ENCODE peak calls at places on chromosome 17, in seven cellular contexts. One of them, this sample, is unnamed.

GRCh38 chr17:10316986-10317834 is 55.6 kb downstream of the MYH13 start:
- DNase-seq in prostate gland: peak
- DNase-seq in upper lobe of left lung: no peak
- DNase-seq in K562: peak
- DNase-seq in stomach: peak
- DNase-seq in vagina: no peak
- DNase-seq in HCT116: peak
- DNase-seq in this sample: peak

GRCh38 chr17:58268774-58269556 is 11.8 kb downstream of the MPO start:
- DNase-seq in K562: no peak
- DNase-seq in HCT116: no peak
- DNase-seq in prostate gland: no peak
- DNase-seq in upper lobe of left lung: no peak
- DNase-seq in stomach: no peak
- DNase-seq in vagina: no peak
- DNase-seq in this sample: no peak

GRCh38 chr17:30554839-30555751 is 77.9 kb downstream of the GOSR1 start:
- DNase-seq in upper lobe of left lung: peak
- DNase-seq in prostate gland: no peak
- DNase-seq in HCT116: peak
- DNase-seq in vagina: no peak
- DNase-seq in K562: peak
- DNase-seq in stomach: peak
- DNase-seq in this sample: no peak

GRCh38 chr17:836154-836553 is 54.0 kb downstream of the MRM3 start:
- DNase-seq in upper lobe of left lung: no peak
- DNase-seq in vagina: no peak
- DNase-seq in K562: no peak
- DNase-seq in HCT116: no peak
- DNase-seq in stomach: no peak
- DNase-seq in prostate gland: no peak
- DNase-seq in this sample: no peak

GRCh38 chr17:29043539-29044165 is 711 bp downstream of the PIPOX start:
- DNase-seq in upper lobe of left lung: no peak
- DNase-seq in HCT116: no peak
- DNase-seq in stomach: no peak
- DNase-seq in prostate gland: no peak
- DNase-seq in vagina: no peak
- DNase-seq in K562: no peak
- DNase-seq in this sample: no peak

GRCh38 chr17:29567362-29568330 is 809 bp upstream of the ABHD15 start:
- DNase-seq in K562: peak
- DNase-seq in stomach: peak
- DNase-seq in upper lobe of left lung: peak
- DNase-seq in HCT116: peak
- DNase-seq in vagina: no peak
- DNase-seq in prostate gland: peak
- DNase-seq in this sample: peak

GRCh38 chr17:57603978-57604377 is 141.1 kb downstream of the CCDC182 start:
- DNase-seq in K562: no peak
- DNase-seq in vagina: no peak
- DNase-seq in HCT116: no peak
- DNase-seq in prostate gland: peak
- DNase-seq in upper lobe of left lung: no peak
- DNase-seq in stomach: peak
- DNase-seq in this sample: no peak

GRCh38 chr17:32917842-32918241 is 10.1 kb upstream of the TMEM98 start:
- DNase-seq in HCT116: no peak
- DNase-seq in upper lobe of left lung: no peak
- DNase-seq in stomach: no peak
- DNase-seq in K562: no peak
- DNase-seq in prostate gland: no peak
- DNase-seq in vagina: no peak
- DNase-seq in this sample: no peak

GRCh38 chr17:78991906-78992532 is 12.3 kb upstream of the LGALS3BP start:
- DNase-seq in upper lobe of left lung: no peak
- DNase-seq in K562: no peak
- DNase-seq in HCT116: no peak
- DNase-seq in vagina: no peak
- DNase-seq in prostate gland: no peak
- DNase-seq in stomach: peak
- DNase-seq in this sample: peak

GRCh38 chr17:2056221-2057129 is 1.6 kb downstream of the HIC1 start:
- DNase-seq in upper lobe of left lung: peak
- DNase-seq in prostate gland: no peak
- DNase-seq in K562: no peak
- DNase-seq in HCT116: no peak
- DNase-seq in vagina: no peak
- DNase-seq in stomach: no peak
- DNase-seq in this sample: no peak

GRCh38 chr17:65824901-65825300 is 263.5 kb upstream of the AXIN2 start:
- DNase-seq in prostate gland: no peak
- DNase-seq in vagina: no peak
- DNase-seq in HCT116: no peak
- DNase-seq in K562: no peak
- DNase-seq in stomach: no peak
- DNase-seq in upper lobe of left lung: no peak
- DNase-seq in this sample: no peak

GRCh38 chr17:42554250-42555121 is 1.8 kb downstream of the HSD17B1 start:
- DNase-seq in K562: peak
- DNase-seq in HCT116: no peak
- DNase-seq in prostate gland: peak
- DNase-seq in upper lobe of left lung: peak
- DNase-seq in stomach: peak
- DNase-seq in vagina: no peak
- DNase-seq in this sample: peak

GRCh38 chr17:28901866-28902818 is 737 bp downstream of the DHRS13 start:
- DNase-seq in HCT116: no peak
- DNase-seq in prostate gland: peak
- DNase-seq in vagina: no peak
- DNase-seq in K562: peak
- DNase-seq in stomach: peak
- DNase-seq in upper lobe of left lung: no peak
- DNase-seq in this sample: no peak

GRCh38 chr17:28170771-28171170 is 128.3 kb downstream of the NLK start:
- DNase-seq in K562: no peak
- DNase-seq in upper lobe of left lung: no peak
- DNase-seq in stomach: no peak
- DNase-seq in vagina: no peak
- DNase-seq in prostate gland: no peak
- DNase-seq in HCT116: no peak
- DNase-seq in this sample: no peak

GRCh38 chr17:65925606-65926307 is 266.2 kb downstream of the CEP112 start:
- DNase-seq in upper lobe of left lung: no peak
- DNase-seq in K562: no peak
- DNase-seq in HCT116: no peak
- DNase-seq in prostate gland: no peak
- DNase-seq in stomach: no peak
- DNase-seq in vagina: no peak
- DNase-seq in this sample: no peak

GRCh38 chr17:46216682-46217081 is 23.5 kb upstream of the KANSL1 start:
- DNase-seq in stomach: no peak
- DNase-seq in prostate gland: no peak
- DNase-seq in vagina: no peak
- DNase-seq in upper lobe of left lung: no peak
- DNase-seq in HCT116: no peak
- DNase-seq in K562: no peak
- DNase-seq in this sample: no peak

GRCh38 chr17:48961516-48962233 is 6.7 kb downstream of the GIP start:
- DNase-seq in stomach: no peak
- DNase-seq in prostate gland: no peak
- DNase-seq in upper lobe of left lung: no peak
- DNase-seq in K562: peak
- DNase-seq in HCT116: no peak
- DNase-seq in vagina: no peak
- DNase-seq in this sample: no peak

GRCh38 chr17:42407289-42407836 is 15.7 kb downstream of the CAVIN1 start:
- DNase-seq in K562: peak
- DNase-seq in stomach: peak
- DNase-seq in prostate gland: peak
- DNase-seq in upper lobe of left lung: no peak
- DNase-seq in vagina: no peak
- DNase-seq in HCT116: no peak
- DNase-seq in this sample: peak

GRCh38 chr17:67245073-67245693 is at the start of gene HELZ:
- DNase-seq in prostate gland: peak
- DNase-seq in upper lobe of left lung: peak
- DNase-seq in K562: peak
- DNase-seq in stomach: peak
- DNase-seq in vagina: no peak
- DNase-seq in HCT116: peak
- DNase-seq in this sample: peak

GRCh38 chr17:78241277-78242023 is 10.0 kb downstream of the TMEM235 start:
- DNase-seq in HCT116: peak
- DNase-seq in stomach: no peak
- DNase-seq in upper lobe of left lung: no peak
- DNase-seq in K562: peak
- DNase-seq in vagina: no peak
- DNase-seq in prostate gland: no peak
- DNase-seq in this sample: no peak

GRCh38 chr17:3974980-3975379 is 10.7 kb upstream of the ATP2A3 start:
- DNase-seq in stomach: no peak
- DNase-seq in K562: no peak
- DNase-seq in prostate gland: no peak
- DNase-seq in vagina: no peak
- DNase-seq in HCT116: no peak
- DNase-seq in upper lobe of left lung: no peak
- DNase-seq in this sample: no peak

GRCh38 chr17:19338031-19338990 is 24.2 kb downstream of the B9D1 start:
- DNase-seq in K562: peak
- DNase-seq in stomach: peak
- DNase-seq in vagina: peak
- DNase-seq in upper lobe of left lung: no peak
- DNase-seq in prostate gland: peak
- DNase-seq in HCT116: no peak
- DNase-seq in this sample: peak

GRCh38 chr17:17236295-17237025 is 508 bp downstream of the FLCN start:
- DNase-seq in upper lobe of left lung: no peak
- DNase-seq in prostate gland: no peak
- DNase-seq in HCT116: no peak
- DNase-seq in vagina: no peak
- DNase-seq in stomach: no peak
- DNase-seq in K562: peak
- DNase-seq in this sample: no peak

DNA sequence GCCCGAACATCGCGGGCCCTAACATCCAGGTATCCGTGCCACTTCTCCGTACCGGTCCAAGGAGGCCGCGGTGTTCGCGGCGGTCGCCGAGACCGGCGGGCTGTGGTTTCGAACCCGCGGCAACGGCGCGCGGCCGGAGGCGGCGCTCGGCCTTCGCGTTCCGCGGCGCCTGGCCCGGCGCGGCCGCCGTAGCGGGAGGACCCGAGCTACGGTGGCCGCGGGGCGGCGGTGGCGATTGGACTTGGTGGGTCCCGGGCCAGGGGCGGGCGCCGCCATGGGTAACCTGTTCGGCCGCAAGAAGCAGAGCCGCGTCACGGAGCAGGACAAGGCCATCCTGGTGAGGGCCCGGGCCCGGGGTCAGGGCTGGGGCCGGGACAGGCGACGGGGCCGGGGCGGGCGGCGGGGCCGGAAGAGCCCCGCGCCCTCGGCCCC is at the start of gene CHMP6:
- DNase-seq in vagina: no peak
- DNase-seq in prostate gland: peak
- DNase-seq in upper lobe of left lung: peak
- DNase-seq in K562: peak
- DNase-seq in HCT116: peak
- DNase-seq in stomach: peak
- DNase-seq in this sample: peak
- TF ChIP-seq POLR2A in vagina: peak
- TF ChIP-seq POLR2A in prostate gland: no peak
- TF ChIP-seq POLR2A in upper lobe of left lung: no peak
- TF ChIP-seq POLR2A in K562: no peak
- TF ChIP-seq POLR2A in HCT116: peak
- TF ChIP-seq POLR2A in stomach: no peak
- TF ChIP-seq POLR2A in this sample: peak

GRCh38 chr17:5115673-5116651 is at the start of gene USP6:
- DNase-seq in prostate gland: no peak
- DNase-seq in upper lobe of left lung: peak
- DNase-seq in vagina: no peak
- DNase-seq in K562: no peak
- DNase-seq in HCT116: no peak
- DNase-seq in stomach: no peak
- DNase-seq in this sample: no peak

GRCh38 chr17:5110816-5111215 is 862 bp downstream of the ZNF232 start:
- DNase-seq in K562: peak
- DNase-seq in vagina: no peak
- DNase-seq in stomach: no peak
- DNase-seq in HCT116: no peak
- DNase-seq in prostate gland: no peak
- DNase-seq in upper lobe of left lung: no peak
- DNase-seq in this sample: no peak

DNA sequence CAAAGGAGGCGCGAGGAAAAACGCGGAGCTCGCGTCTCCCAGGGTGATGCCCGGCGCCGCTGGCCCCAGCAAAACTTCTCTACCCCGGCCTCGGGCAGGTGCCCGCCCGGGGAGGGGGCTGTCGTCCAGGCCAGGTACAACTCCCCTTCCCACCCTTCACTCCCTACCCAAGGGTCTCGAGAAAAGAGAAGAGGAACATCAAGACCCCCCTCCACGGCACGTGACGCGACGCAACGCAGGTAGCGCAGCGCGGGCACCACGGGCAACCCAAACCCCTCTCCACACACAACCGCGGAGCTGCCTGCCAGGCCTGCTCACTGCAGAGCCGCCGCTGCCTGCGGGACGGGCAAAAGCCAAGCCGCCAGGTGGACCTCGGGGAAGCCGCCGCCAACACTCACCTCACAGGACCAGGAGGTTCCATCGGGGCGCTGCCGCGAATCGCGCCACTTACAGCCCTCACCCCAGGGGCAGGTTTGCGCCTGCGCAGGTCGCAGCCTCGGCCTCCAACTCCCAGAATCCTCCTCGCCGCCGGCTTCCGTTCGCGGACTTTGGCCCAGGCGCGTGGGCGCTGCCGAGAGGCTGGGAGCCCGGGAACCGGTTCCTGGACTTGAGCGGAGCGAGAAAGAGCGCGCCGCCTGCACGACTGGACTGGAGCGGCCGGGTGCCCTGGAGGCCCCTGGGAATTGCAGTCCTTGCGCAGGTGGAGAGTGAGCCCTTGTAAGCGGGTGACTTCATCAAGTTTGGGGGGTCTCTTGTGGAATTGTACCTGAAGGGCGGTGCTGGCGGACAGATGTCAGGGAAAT is at the start of gene ZNF232:
- DNase-seq in K562: peak
- DNase-seq in HCT116: peak
- DNase-seq in vagina: no peak
- DNase-seq in prostate gland: peak
- DNase-seq in stomach: peak
- DNase-seq in upper lobe of left lung: peak
- DNase-seq in this sample: peak
- TF ChIP-seq POLR2AphosphoS5 in K562: no peak
- TF ChIP-seq POLR2AphosphoS5 in HCT116: peak
- TF ChIP-seq POLR2AphosphoS5 in vagina: peak
- TF ChIP-seq POLR2AphosphoS5 in prostate gland: peak
- TF ChIP-seq POLR2AphosphoS5 in stomach: peak
- TF ChIP-seq POLR2AphosphoS5 in upper lobe of left lung: peak
- TF ChIP-seq POLR2AphosphoS5 in this sample: peak

GRCh38 chr17:75639771-75640555 is 6.7 kb downstream of the SMIM5 start:
- DNase-seq in prostate gland: peak
- DNase-seq in upper lobe of left lung: peak
- DNase-seq in vagina: no peak
- DNase-seq in K562: no peak
- DNase-seq in stomach: peak
- DNase-seq in HCT116: no peak
- DNase-seq in this sample: no peak
- TF ChIP-seq POLR2A in prostate gland: peak
- TF ChIP-seq POLR2A in upper lobe of left lung: no peak
- TF ChIP-seq POLR2A in vagina: no peak
- TF ChIP-seq POLR2A in K562: no peak
- TF ChIP-seq POLR2A in stomach: no peak
- TF ChIP-seq POLR2A in HCT116: no peak
- TF ChIP-seq POLR2A in this sample: no peak

GRCh38 chr17:81905993-81906392 is 4.0 kb downstream of the NPB start:
- DNase-seq in upper lobe of left lung: peak
- DNase-seq in stomach: no peak
- DNase-seq in prostate gland: no peak
- DNase-seq in HCT116: no peak
- DNase-seq in K562: no peak
- DNase-seq in vagina: no peak
- DNase-seq in this sample: no peak
- TF ChIP-seq POLR2AphosphoS5 in upper lobe of left lung: no peak
- TF ChIP-seq POLR2AphosphoS5 in stomach: no peak
- TF ChIP-seq POLR2AphosphoS5 in prostate gland: no peak
- TF ChIP-seq POLR2AphosphoS5 in HCT116: no peak
- TF ChIP-seq POLR2AphosphoS5 in K562: no peak
- TF ChIP-seq POLR2AphosphoS5 in vagina: no peak
- TF ChIP-seq POLR2AphosphoS5 in this sample: no peak

This sample was measured in GM12892.